ENCODE peak calls at places on chromosomes 7 and 10, in four cellular contexts. V, B, T and U are unnamed samples.

GRCh38 chr10:28495084-28495483 is 37.8 kb upstream of the WAC start:
- DNase-seq in V (no peak), B (no peak), T (no peak), U (no peak)

GRCh38 chr7:127736511-127736910 is 84.5 kb downstream of the SND1 start:
- DNase-seq in B (no peak), V (no peak), T (no peak), U (no peak)

GRCh38 chr10:356452-356851 is 221.2 kb downstream of the ZMYND11 start:
- DNase-seq in B (no peak), T (no peak), V (no peak), U (no peak)

GRCh38 chr10:112769611-112770370 is 180.3 kb upstream of the TCF7L2 start:
- DNase-seq in V (no peak), B (no peak), T (no peak), U (no peak)

GRCh38 chr7:130972201-130972600 is 238.2 kb upstream of the KLF14 start:
- DNase-seq in V (no peak), T (no peak), B (no peak), U (no peak)

GRCh38 chr10:133170092-133170491 is 10.1 kb downstream of the KNDC1 start:
- DNase-seq in V (peak), T (no peak), B (no peak), U (no peak)

GRCh38 chr7:69683002-69683401 is 84.7 kb downstream of the AUTS2 start:
- DNase-seq in V (no peak), T (no peak), B (no peak), U (no peak)

GRCh38 chr7:87152897-87153641 is 816 bp downstream of the DMTF1 start:
- DNase-seq in B (peak), T (peak), V (no peak), U (peak)

GRCh38 chr10:4503076-4503475 is 322.9 kb upstream of the AKR1E2 start:
- DNase-seq in V (no peak), T (no peak), B (no peak), U (no peak)

GRCh38 chr10:43253461-43254198 is 13.2 kb downstream of the RASGEF1A start:
- DNase-seq in B (no peak), T (no peak), V (peak), U (no peak)

GRCh38 chr10:113023017-113023416 is 73.0 kb downstream of the TCF7L2 start:
- DNase-seq in V (no peak), T (no peak), B (no peak), U (no peak)

GRCh38 chr10:4429538-4429937 is 396.5 kb upstream of the AKR1E2 start:
- DNase-seq in B (no peak), T (no peak), V (no peak), U (no peak)

GRCh38 chr10:29838529-29838928 is 203.8 kb upstream of the SVIL start:
- DNase-seq in B (no peak), V (no peak), T (no peak), U (no peak)

GRCh38 chr7:1530946-1531262 is 402 bp downstream of the MAFK start:
- DNase-seq in T (peak), V (no peak), B (no peak), U (no peak)

GRCh38 chr7:44050915-44051560 is 6.5 kb downstream of the DBNL start:
- DNase-seq in B (no peak), T (no peak), V (peak), U (no peak)

DNA sequence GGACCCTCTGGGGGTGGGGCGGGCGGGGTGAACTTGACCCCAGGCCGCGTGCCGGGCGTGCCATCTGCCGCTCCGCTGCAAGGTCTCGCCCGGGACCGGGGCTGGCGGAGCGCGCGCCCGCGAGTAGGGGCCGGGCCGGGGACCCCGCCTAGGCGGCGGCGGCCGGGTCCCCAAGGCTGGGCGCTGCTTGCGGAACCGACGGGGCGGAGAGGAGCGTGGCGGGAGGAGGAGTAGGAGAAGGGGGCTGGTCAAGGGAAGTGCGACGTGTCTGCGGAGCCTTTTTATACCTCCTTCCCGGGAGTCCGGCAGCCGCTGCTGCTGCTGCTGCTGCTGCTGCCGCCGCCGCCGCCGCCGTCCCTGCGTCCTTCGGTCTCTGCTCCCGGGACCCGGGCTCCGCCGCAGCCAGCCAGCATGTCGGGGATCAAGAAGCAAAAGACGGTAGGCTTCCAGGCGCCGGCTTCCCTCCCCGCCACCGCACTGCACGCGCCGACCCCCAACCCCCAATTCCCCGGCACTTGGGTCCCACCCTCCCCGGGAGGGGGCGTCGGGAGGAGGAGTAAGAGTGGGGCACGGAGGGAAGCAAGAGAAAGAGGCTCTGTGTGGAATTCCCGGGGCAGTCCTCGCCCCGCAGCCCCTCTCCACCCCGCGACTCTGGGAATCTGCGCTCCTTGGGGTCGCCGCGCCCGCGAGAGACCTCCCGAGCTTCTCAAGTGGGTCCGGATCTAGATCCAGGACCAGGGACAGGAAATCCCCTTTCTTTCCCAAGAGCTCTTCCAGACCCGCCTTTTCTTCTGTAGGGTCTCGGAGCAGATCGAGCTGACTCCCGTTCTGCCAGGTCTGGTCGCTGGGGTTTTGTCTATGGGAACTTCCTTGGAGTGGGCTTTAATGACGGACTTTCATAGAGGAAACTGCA is at the start of gene PAPSS2:
- DNase-seq in V (peak), T (no peak), B (peak), U (peak)
- TF ChIP-seq CTCF in V (no peak), T (no peak), B (peak), U (no peak)

GRCh38 chr7:16562456-16563220 is 36.0 kb downstream of the LRRC72 start:
- DNase-seq in T (no peak), B (no peak), V (no peak), U (no peak)

GRCh38 chr7:16561943-16562342 is 35.3 kb downstream of the LRRC72 start:
- DNase-seq in T (no peak), B (no peak), V (no peak), U (no peak)

GRCh38 chr7:16563281-16564022 is 36.8 kb downstream of the LRRC72 start:
- DNase-seq in V (no peak), B (peak), T (peak), U (no peak)

GRCh38 chr7:16564023-16564380 is 37.4 kb downstream of the LRRC72 start:
- DNase-seq in V (no peak), T (no peak), B (no peak), U (no peak)

GRCh38 chr7:16564909-16565426 is 38.3 kb downstream of the LRRC72 start:
- DNase-seq in T (peak), V (no peak), B (peak), U (peak)
- TF ChIP-seq CTCF in T (peak), V (peak), B (peak), U (peak)

GRCh38 chr7:88835147-88835728 is 39.7 kb upstream of the TEX47 start:
- DNase-seq in T (peak), V (no peak), B (peak), U (peak)
- TF ChIP-seq CTCF in T (peak), V (no peak), B (peak), U (peak)

GRCh38 chr10:61400524-61400923 is 52.7 kb downstream of the TMEM26 start:
- DNase-seq in B (no peak), T (no peak), V (no peak), U (no peak)
- TF ChIP-seq CTCF in B (no peak), T (no peak), V (no peak), U (no peak)

GRCh38 chr10:114551310-114551972 is 106.6 kb downstream of the ABLIM1 start:
- DNase-seq in B (peak), T (no peak), V (no peak), U (no peak)

GRCh38 chr10:114552050-114552449 is 106.0 kb downstream of the ABLIM1 start:
- DNase-seq in T (no peak), B (no peak), V (no peak), U (no peak)

GRCh38 chr10:114548662-114549061 is 109.4 kb downstream of the ABLIM1 start:
- DNase-seq in T (no peak), B (peak), V (no peak), U (no peak)

GRCh38 chr10:114547466-114547865 is 110.6 kb downstream of the ABLIM1 start:
- DNase-seq in V (no peak), B (no peak), T (no peak), U (no peak)

DNA sequence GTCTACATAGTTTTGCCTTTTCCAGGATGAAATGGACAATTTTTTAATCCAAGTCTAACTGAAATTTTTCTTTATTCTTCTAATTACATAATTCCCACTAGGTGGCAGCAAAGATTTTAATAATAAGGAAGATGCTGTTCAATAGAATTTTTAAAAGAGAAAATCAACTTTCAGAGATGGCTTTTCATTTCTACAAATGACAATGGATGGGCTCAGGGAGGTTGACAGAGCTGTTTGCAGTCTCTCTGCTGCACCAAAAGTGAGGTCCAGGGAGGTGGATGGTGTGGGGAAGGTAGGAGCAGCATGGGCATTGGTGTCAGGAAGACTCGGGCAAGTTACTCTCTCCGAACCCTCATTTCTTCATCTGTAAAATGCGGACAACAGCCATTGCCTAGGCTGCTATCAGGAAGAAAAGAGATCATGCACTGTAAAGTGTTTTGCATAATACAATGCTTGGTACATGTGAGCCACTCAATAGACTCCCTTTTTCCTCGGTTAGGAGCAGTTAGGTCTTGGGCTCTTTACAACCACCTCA is 107.3 kb downstream of the ABLIM1 start:
- DNase-seq in B (peak), T (peak), V (no peak), U (no peak)
- TF ChIP-seq CTCF in B (peak), T (peak), V (peak), U (peak)

GRCh38 chr7:142438923-142439515 is 181.2 kb upstream of the PRSS58 start:
- DNase-seq in B (no peak), V (no peak), T (no peak), U (no peak)

GRCh38 chr7:142440219-142441073 is 182.6 kb upstream of the PRSS58 start:
- DNase-seq in V (no peak), T (peak), B (peak), U (no peak)

GRCh38 chr7:142439739-142440138 is 181.9 kb upstream of the PRSS58 start:
- DNase-seq in T (peak), V (no peak), B (no peak), U (no peak)

GRCh38 chr7:142436601-142437000 is 178.7 kb upstream of the PRSS58 start:
- DNase-seq in T (no peak), B (peak), V (no peak), U (peak)

GRCh38 chr7:142438235-142438922 is 180.5 kb upstream of the PRSS58 start:
- DNase-seq in V (no peak), T (peak), B (peak), U (peak)
- TF ChIP-seq CTCF in V (no peak), T (peak), B (peak), U (peak)

GRCh38 chr10:128263891-128264688 is 137.9 kb upstream of the MKI67 start:
- DNase-seq in T (peak), B (peak), V (no peak), U (peak)
- TF ChIP-seq CTCF in T (peak), B (peak), V (no peak), U (peak)

GRCh38 chr10:131885391-131886165 is 15.2 kb upstream of the PPP2R2D start:
- DNase-seq in V (no peak), T (peak), B (peak), U (peak)
- TF ChIP-seq CTCF in V (peak), T (peak), B (peak), U (peak)